ENCODE peak calls at places on chromosome 22, in four cellular contexts. C is neuronal stem cell, D is mammary epithelial cell, B is K562. Z is an unnamed sample. For H3K4me1, the result is how much of the 10 kb centered on the place peaks cover.

GRCh38 chr22:17637490-17638181 is 921 bp upstream of the BCL2L13 start:
- DNase-seq in C (no peak), D (no peak), B (no peak), Z (no peak)

GRCh38 chr22:25680949-25681348 is 61.0 kb upstream of the MYO18B start:
- DNase-seq in C (no peak), D (no peak), B (no peak), Z (no peak)

GRCh38 chr22:18929459-18929858 is 6.6 kb downstream of the PRODH start:
- DNase-seq in C (no peak), D (no peak), B (no peak), Z (no peak)

GRCh38 chr22:46049726-46050450 is 72.9 kb upstream of the WNT7B start:
- DNase-seq in C (no peak), D (peak), B (no peak), Z (peak)

GRCh38 chr22:38953091-38953490 is 4.3 kb upstream of the APOBEC3A start:
- DNase-seq in C (no peak), D (no peak), B (no peak), Z (no peak)

GRCh38 chr22:20618488-20618887 is 111.1 kb downstream of the MED15 start:
- DNase-seq in C (no peak), D (no peak), B (no peak), Z (no peak)

GRCh38 chr22:20725987-20726558 is 47.8 kb upstream of the SERPIND1 start:
- DNase-seq in C (no peak), D (no peak), B (no peak), Z (no peak)

GRCh38 chr22:25475554-25476022 is 88.9 kb upstream of the GRK3 start:
- DNase-seq in C (no peak), D (no peak), B (no peak), Z (no peak)

GRCh38 chr22:20247010-20247505 is 21.1 kb downstream of the RTN4R start:
- DNase-seq in C (no peak), D (no peak), B (peak), Z (no peak)

GRCh38 chr22:30930228-30930627 is 38.3 kb downstream of the MORC2 start:
- DNase-seq in C (no peak), D (no peak), B (no peak), Z (no peak)

GRCh38 chr22:32723632-32724031 is 77.9 kb upstream of the TIMP3 start:
- DNase-seq in C (no peak), D (peak), B (no peak), Z (peak)

GRCh38 chr22:19955241-19956128 is 13.9 kb upstream of the TXNRD2 start:
- DNase-seq in C (no peak), D (no peak), B (no peak), Z (no peak)

GRCh38 chr22:38923463-38924196 is 33.8 kb upstream of the APOBEC3A start:
- DNase-seq in C (no peak), D (peak), B (peak), Z (peak)

GRCh38 chr22:21758056-21758455 is 22.5 kb upstream of the YPEL1 start:
- DNase-seq in C (no peak), D (no peak), B (no peak), Z (no peak)

GRCh38 chr22:20315337-20316216 is 4.3 kb downstream of the DGCR6L start:
- DNase-seq in C (no peak), D (no peak), B (no peak), Z (no peak)

GRCh38 chr22:28000361-28000760 is 81.3 kb upstream of the PITPNB start:
- DNase-seq in C (no peak), D (no peak), B (no peak), Z (no peak)

GRCh38 chr22:44658371-44658953 is 43.5 kb upstream of the PRR5 start:
- DNase-seq in C (no peak), D (no peak), B (no peak), Z (peak)

GRCh38 chr22:46067159-46068111 is 82.9 kb upstream of the PPARA start:
- DNase-seq in C (no peak), D (peak), B (no peak), Z (no peak)

GRCh38 chr22:25403752-25404471 is 160.6 kb upstream of the GRK3 start:
- DNase-seq in C (no peak), D (peak), B (peak), Z (no peak)

GRCh38 chr22:22814666-22815396 is 72.8 kb upstream of the IGLL5 start:
- DNase-seq in C (no peak), D (no peak), B (no peak), Z (no peak)

GRCh38 chr22:30591191-30591587 is 521 bp downstream of the PES1 start:
- DNase-seq in C (no peak), D (no peak), B (no peak), Z (no peak)

GRCh38 chr22:31139866-31140716 is at the start of gene PLA2G3:
- DNase-seq in C (peak), D (no peak), B (peak), Z (peak)

GRCh38 chr22:31230155-31230870 is 18.2 kb downstream of the LIMK2 start:
- DNase-seq in C (no peak), D (no peak), B (no peak), Z (no peak)

GRCh38 chr22:28799125-28799833 is 1.1 kb downstream of the XBP1 start:
- DNase-seq in C (no peak), D (peak), B (peak), Z (no peak)

GRCh38 chr22:23565288-23565941 is 14.7 kb downstream of the IGLL1 start:
- DNase-seq in C (peak), D (no peak), B (no peak), Z (no peak)

GRCh38 chr22:26169312-26170111 is at the start of gene SEZ6L:
- DNase-seq in C (peak), D (no peak), B (no peak), Z (peak)

GRCh38 chr22:50253046-50253580 is 2.0 kb upstream of the HDAC10 start:
- DNase-seq in C (no peak), D (no peak), B (no peak), Z (no peak)

GRCh38 chr22:50255607-50256006 is 4.5 kb upstream of the HDAC10 start:
- DNase-seq in C (no peak), D (no peak), B (no peak), Z (no peak)

GRCh38 chr22:50255099-50255498 is 4.0 kb upstream of the HDAC10 start:
- DNase-seq in C (no peak), D (no peak), B (no peak), Z (no peak)

GRCh38 chr22:50252081-50253045 is 1.3 kb upstream of the HDAC10 start:
- DNase-seq in C (peak), D (peak), B (no peak), Z (peak)

GRCh38 chr22:50253941-50254340 is 2.9 kb upstream of the HDAC10 start:
- DNase-seq in C (no peak), D (no peak), B (no peak), Z (no peak)
- H3K4me1 ChIP-seq in C (under half), D (under half), B (under half), Z (under half)

GRCh38 chr22:37556750-37557149 is 3.5 kb upstream of the CDC42EP1 start:
- DNase-seq in C (no peak), D (no peak), B (no peak), Z (no peak)

GRCh38 chr22:37555029-37555428 is 5.3 kb upstream of the CDC42EP1 start:
- DNase-seq in C (no peak), D (no peak), B (no peak), Z (no peak)

GRCh38 chr22:37559521-37559900 is 769 bp upstream of the CDC42EP1 start:
- DNase-seq in C (no peak), D (no peak), B (no peak), Z (no peak)

GRCh38 chr22:37558815-37559214 is 1.5 kb upstream of the CDC42EP1 start:
- DNase-seq in C (no peak), D (no peak), B (no peak), Z (no peak)

DNA sequence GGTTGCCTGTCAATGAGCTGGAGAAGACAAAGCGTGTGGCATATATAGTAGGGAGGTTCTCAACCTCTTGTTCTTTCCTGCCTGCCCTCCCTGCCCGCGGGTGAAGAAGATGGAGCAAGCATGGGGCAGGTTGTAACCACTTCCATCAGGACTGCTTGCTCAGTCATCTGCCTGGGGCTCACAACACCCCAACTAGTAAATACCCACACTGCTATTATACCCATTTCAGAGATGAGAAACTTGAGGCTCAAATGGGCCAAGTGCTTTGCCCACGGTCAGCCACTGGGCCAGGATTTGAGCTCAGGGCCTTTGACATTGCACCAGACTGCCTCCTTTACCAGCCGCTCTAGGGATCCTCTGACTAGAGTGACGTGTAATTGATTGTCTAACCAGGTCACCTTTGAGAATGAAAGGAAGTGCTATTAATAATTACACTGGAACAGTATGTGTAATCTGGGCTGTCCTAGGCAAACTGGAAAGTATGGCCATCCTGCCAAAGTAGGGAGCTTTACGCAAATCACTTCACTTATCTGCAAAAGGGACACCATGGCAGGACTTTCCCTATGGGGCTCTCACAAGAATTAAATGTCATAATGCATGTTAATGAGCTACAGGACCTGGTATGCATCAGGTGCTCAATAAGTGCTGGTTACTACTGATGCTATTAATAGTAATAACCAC is 2.8 kb upstream of the CDC42EP1 start:
- DNase-seq in C (no peak), D (no peak), B (no peak), Z (no peak)
- H3K27ac ChIP-seq in C (no peak), D (no peak), B (no peak), Z (no peak)

GRCh38 chr22:35089139-35089538 is 23.2 kb downstream of the ISX start:
- DNase-seq in C (no peak), D (no peak), B (no peak), Z (no peak)
- H3K4me1 ChIP-seq in C (under half), D (under half), B (under half), Z (under half)

DNA sequence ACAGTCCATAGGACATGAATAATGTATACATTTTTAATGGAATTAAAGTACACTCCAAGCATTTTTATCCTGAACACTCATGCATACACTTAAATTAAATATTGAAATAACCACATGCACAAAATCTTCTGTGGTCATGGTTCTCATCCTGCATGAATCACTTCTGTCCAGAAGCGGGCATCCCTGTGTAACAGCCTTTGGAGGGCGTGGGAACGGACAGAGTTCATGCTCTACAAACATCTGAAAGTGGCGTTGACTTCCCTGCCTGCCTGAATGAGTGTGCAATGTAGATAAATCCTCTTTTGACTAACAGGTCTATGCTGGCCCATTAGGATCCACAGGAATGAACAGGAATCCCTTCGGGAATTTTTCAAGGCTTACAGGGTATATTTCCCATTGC is 780.2 kb downstream of the BRD1 start:
- DNase-seq in C (no peak), D (no peak), B (no peak), Z (no peak)
- H3K27ac ChIP-seq in C (no peak), D (no peak), B (no peak), Z (no peak)

DNA sequence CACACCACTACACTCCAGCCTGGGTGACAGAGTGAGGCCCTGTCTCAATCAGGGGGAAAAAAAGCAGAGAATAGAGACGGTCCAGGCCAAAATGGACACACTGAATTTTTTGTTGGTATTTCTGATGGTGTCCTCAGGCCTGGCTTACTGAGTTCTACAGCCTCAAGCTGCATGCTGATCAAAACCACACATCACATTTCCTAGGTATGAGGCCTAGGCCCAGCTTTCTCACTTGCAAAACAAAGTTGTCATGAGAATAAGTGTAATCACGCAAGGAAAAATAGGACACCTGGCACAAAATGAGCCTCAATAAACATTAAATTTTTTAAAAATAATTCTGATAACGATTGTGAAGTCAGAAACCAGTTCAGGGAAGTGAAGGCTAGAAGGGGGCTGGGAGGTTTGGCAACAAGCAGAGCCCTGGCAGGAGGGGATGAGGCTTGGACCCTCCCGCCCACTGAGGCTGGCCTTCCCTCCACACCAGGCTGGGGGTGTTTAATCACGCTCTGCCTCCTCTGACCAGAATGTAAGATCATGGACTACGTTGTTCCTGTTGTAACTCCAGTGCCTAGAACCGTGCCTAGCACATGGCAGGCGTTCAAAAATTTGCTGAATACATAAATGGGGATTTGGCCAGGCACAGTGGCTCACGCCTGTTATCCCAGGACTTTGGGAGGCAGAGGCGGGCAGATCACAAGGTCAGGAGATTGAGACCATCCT is 18.1 kb downstream of the PACSIN2 start:
- DNase-seq in C (no peak), D (no peak), B (no peak), Z (no peak)
- H3K4me1 ChIP-seq in C (under half), D (half or more), B (under half), Z (half or more)

GRCh38 chr22:36838119-36839030 is 21.5 kb upstream of the PVALB start:
- DNase-seq in C (no peak), D (no peak), B (no peak), Z (peak)
- H3K27ac ChIP-seq in C (no peak), D (no peak), B (no peak), Z (no peak)